ENCODE peak calls at places on chromosomes 5 and 9, in five cellular contexts. One of them, this sample, is unnamed.

GRCh38 chr9:74122661-74123060 is 374.5 kb upstream of the RORB start:
- DNase-seq in cerebellar cortex: no peak
- DNase-seq in MCF 10A: no peak
- DNase-seq in keratinocyte: no peak
- DNase-seq in SIG-M5: no peak
- DNase-seq in this sample: no peak

GRCh38 chr5:160675988-160676387 is 176.0 kb downstream of the ATP10B start:
- DNase-seq in cerebellar cortex: peak; percentile 18
- DNase-seq in SIG-M5: no peak
- DNase-seq in keratinocyte: no peak
- DNase-seq in MCF 10A: peak; percentile 19
- DNase-seq in this sample: no peak

GRCh38 chr9:37790096-37790495 is 5.2 kb upstream of the EXOSC3 start:
- DNase-seq in SIG-M5: no peak
- DNase-seq in MCF 10A: no peak
- DNase-seq in keratinocyte: no peak
- DNase-seq in cerebellar cortex: no peak
- DNase-seq in this sample: no peak

GRCh38 chr5:54254482-54255198 is 55.7 kb downstream of the ARL15 start:
- DNase-seq in cerebellar cortex: no peak
- DNase-seq in keratinocyte: no peak
- DNase-seq in SIG-M5: no peak
- DNase-seq in MCF 10A: peak; percentile 14
- DNase-seq in this sample: no peak

GRCh38 chr5:146076028-146076427 is 29.3 kb downstream of the PLAC8L1 start:
- DNase-seq in keratinocyte: no peak
- DNase-seq in SIG-M5: peak; percentile 40
- DNase-seq in MCF 10A: no peak
- DNase-seq in cerebellar cortex: no peak
- DNase-seq in this sample: no peak

GRCh38 chr5:68217476-68217984 is 2.0 kb downstream of the PIK3R1 start:
- DNase-seq in SIG-M5: no peak
- DNase-seq in keratinocyte: no peak
- DNase-seq in cerebellar cortex: no peak
- DNase-seq in MCF 10A: peak; percentile 24
- DNase-seq in this sample: no peak

GRCh38 chr9:89448381-89448780 is 49.5 kb downstream of the SEMA4D start:
- DNase-seq in MCF 10A: no peak
- DNase-seq in SIG-M5: no peak
- DNase-seq in cerebellar cortex: no peak
- DNase-seq in keratinocyte: no peak
- DNase-seq in this sample: no peak

GRCh38 chr9:77435688-77436087 is 212.4 kb downstream of the GNA14 start:
- DNase-seq in keratinocyte: no peak
- DNase-seq in cerebellar cortex: no peak
- DNase-seq in SIG-M5: no peak
- DNase-seq in MCF 10A: no peak
- DNase-seq in this sample: no peak

GRCh38 chr9:131583342-131583645 is 38.0 kb downstream of the PRRT1B start:
- DNase-seq in MCF 10A: no peak
- DNase-seq in cerebellar cortex: no peak
- DNase-seq in SIG-M5: no peak
- DNase-seq in keratinocyte: no peak
- DNase-seq in this sample: no peak

This sample was measured in epithelial cell of prostate.